ENCODE peak calls at places on chromosome 2, in ten cellular contexts. V, O, C, E, L, J, K, Y, W and X are unnamed samples.

GRCh38 chr2:211982162-211982561 is 556.4 kb downstream of the ERBB4 start:
- DNase-seq in V (no peak), O (no peak), C (no peak), E (no peak), L (no peak), J (peak), K (no peak), Y (no peak), W (no peak), X (no peak)

GRCh38 chr2:146661494-146662096 is 1183.2 kb upstream of the ACVR2A start:
- DNase-seq in V (no peak), O (no peak), C (no peak), E (peak), L (no peak), J (peak), K (peak), Y (no peak), W (no peak), X (no peak)

GRCh38 chr2:41965886-41966285 is 81.9 kb upstream of the PKDCC start:
- DNase-seq in V (peak), O (no peak), C (no peak), E (peak), L (no peak), J (no peak), K (no peak), Y (no peak), W (no peak), X (peak)

GRCh38 chr2:47272031-47272864 is 117.1 kb upstream of the STPG4 start:
- DNase-seq in V (peak), O (peak), C (peak), E (peak), L (peak), J (peak), K (peak), Y (peak), W (peak), X (peak)

GRCh38 chr2:233814063-233814435 is 35.9 kb downstream of the MROH2A start:
- DNase-seq in V (peak), O (no peak), C (no peak), E (peak), L (no peak), J (peak), K (no peak), Y (no peak), W (no peak), X (no peak)

GRCh38 chr2:8448822-8449577 is 232.9 kb upstream of the ID2 start:
- DNase-seq in V (peak), O (no peak), C (no peak), E (no peak), L (no peak), J (no peak), K (peak), Y (no peak), W (no peak), X (peak)

GRCh38 chr2:151918308-151918707 is 90.1 kb upstream of the ARL5A start:
- DNase-seq in V (no peak), O (no peak), C (no peak), E (no peak), L (no peak), J (no peak), K (no peak), Y (no peak), W (no peak), X (no peak)

GRCh38 chr2:232473467-232473890 is 14.2 kb downstream of the ECEL1 start:
- DNase-seq in V (peak), O (no peak), C (no peak), E (peak), L (no peak), J (no peak), K (peak), Y (no peak), W (no peak), X (no peak)

GRCh38 chr2:196565106-196565505 is 74.4 kb upstream of the CCDC150 start:
- DNase-seq in V (no peak), O (no peak), C (no peak), E (no peak), L (no peak), J (no peak), K (no peak), Y (no peak), W (no peak), X (no peak)

GRCh38 chr2:16218651-16219050 is 278.3 kb downstream of the MYCN start:
- DNase-seq in V (no peak), O (no peak), C (peak), E (no peak), L (no peak), J (no peak), K (no peak), Y (no peak), W (no peak), X (peak)

GRCh38 chr2:25341031-25341727 is 546 bp downstream of the DNMT3A start:
- DNase-seq in V (no peak), O (no peak), C (peak), E (no peak), L (peak), J (no peak), K (peak), Y (no peak), W (no peak), X (no peak)

GRCh38 chr2:44184106-44184505 is 15.4 kb downstream of the PPM1B start:
- DNase-seq in V (no peak), O (no peak), C (no peak), E (no peak), L (no peak), J (no peak), K (no peak), Y (no peak), W (no peak), X (no peak)

GRCh38 chr2:158413581-158413980 is 43.0 kb downstream of the CCDC148 start:
- DNase-seq in V (no peak), O (no peak), C (no peak), E (no peak), L (no peak), J (no peak), K (no peak), Y (no peak), W (no peak), X (no peak)

GRCh38 chr2:118310016-118310877 is 222.0 kb downstream of the INSIG2 start:
- DNase-seq in V (no peak), O (peak), C (no peak), E (peak), L (no peak), J (no peak), K (peak), Y (no peak), W (peak), X (peak)

GRCh38 chr2:147398301-147398700 is 446.5 kb upstream of the ACVR2A start:
- DNase-seq in V (no peak), O (no peak), C (no peak), E (no peak), L (no peak), J (no peak), K (no peak), Y (no peak), W (no peak), X (no peak)

GRCh38 chr2:67919490-67919889 is 143.3 kb downstream of the C1D start:
- DNase-seq in V (no peak), O (no peak), C (no peak), E (no peak), L (no peak), J (no peak), K (no peak), Y (no peak), W (no peak), X (no peak)

GRCh38 chr2:11738589-11739436 is 7.6 kb upstream of the LPIN1 start:
- DNase-seq in V (peak), O (no peak), C (peak), E (peak), L (no peak), J (peak), K (no peak), Y (no peak), W (no peak), X (peak)

GRCh38 chr2:84846732-84847131 is 34.2 kb downstream of the TRABD2A start:
- DNase-seq in V (no peak), O (no peak), C (no peak), E (no peak), L (no peak), J (peak), K (no peak), Y (no peak), W (no peak), X (no peak)

GRCh38 chr2:89767581-89768435 is 1076.3 kb downstream of the RPIA start:
- DNase-seq in V (peak), O (no peak), C (peak), E (no peak), L (peak), J (no peak), K (no peak), Y (no peak), W (peak), X (no peak)

GRCh38 chr2:191152841-191153240 is 2.0 kb upstream of the STAT4 start:
- DNase-seq in V (no peak), O (no peak), C (no peak), E (peak), L (peak), J (peak), K (no peak), Y (no peak), W (no peak), X (no peak)

GRCh38 chr2:9235388-9236344 is 29.1 kb downstream of the ASAP2 start:
- DNase-seq in V (no peak), O (no peak), C (no peak), E (peak), L (no peak), J (no peak), K (no peak), Y (no peak), W (no peak), X (peak)

GRCh38 chr2:241702155-241702404 is 241 bp downstream of the ING5 start:
- DNase-seq in V (no peak), O (peak), C (no peak), E (peak), L (no peak), J (no peak), K (peak), Y (no peak), W (no peak), X (no peak)

GRCh38 chr2:30334738-30335426 is 103.5 kb downstream of the LBH start:
- DNase-seq in V (no peak), O (no peak), C (no peak), E (no peak), L (no peak), J (no peak), K (no peak), Y (no peak), W (no peak), X (no peak)

GRCh38 chr2:133768261-133769021 is 200.2 kb upstream of the NCKAP5 start:
- DNase-seq in V (no peak), O (no peak), C (peak), E (no peak), L (peak), J (no peak), K (no peak), Y (peak), W (peak), X (peak)

GRCh38 chr2:164593959-164594358 is 27.3 kb downstream of the GRB14 start:
- DNase-seq in V (no peak), O (no peak), C (no peak), E (no peak), L (no peak), J (no peak), K (no peak), Y (no peak), W (no peak), X (no peak)

GRCh38 chr2:152369176-152369860 is 34.3 kb downstream of the FMNL2 start:
- DNase-seq in V (no peak), O (no peak), C (no peak), E (peak), L (no peak), J (peak), K (no peak), Y (no peak), W (no peak), X (no peak)

GRCh38 chr2:236639461-236639860 is 69.8 kb downstream of the ACKR3 start:
- DNase-seq in V (peak), O (no peak), C (no peak), E (no peak), L (no peak), J (no peak), K (no peak), Y (no peak), W (no peak), X (no peak)